ENCODE peak calls at places on chromosome 21, in ten cellular contexts. I, N, S, T, R, D, W, B, Q and K are unnamed samples.

GRCh38 chr21:40672602-40673001 is 174.4 kb downstream of the DSCAM start:
- DNase-seq in I (no peak), N (no peak), S (no peak), T (no peak), R (no peak), D (no peak), W (no peak), B (no peak), Q (no peak), K (no peak)

GRCh38 chr21:25953196-25953595 is 217.4 kb downstream of the APP start:
- DNase-seq in I (no peak), N (no peak), S (no peak), T (no peak), R (no peak), D (no peak), W (no peak), B (no peak), Q (no peak), K (no peak)

GRCh38 chr21:39313042-39313456 is 383 bp downstream of the BRWD1 start:
- DNase-seq in I (peak; percentile 42), N (no peak), S (peak; percentile 37), T (no peak), R (no peak), D (no peak), W (no peak), B (peak; percentile 16), Q (peak; percentile 27), K (no peak)

GRCh38 chr21:38910390-38911008 is 104.8 kb downstream of the ETS2 start:
- DNase-seq in I (no peak), N (no peak), S (peak; percentile 44), T (no peak), R (no peak), D (no peak), W (peak; percentile 69), B (no peak), Q (no peak), K (no peak)

GRCh38 chr21:44428281-44428942 is 26.9 kb upstream of the LRRC3 start:
- DNase-seq in I (no peak), N (no peak), S (peak; percentile 73), T (peak; percentile 55), R (no peak), D (peak; percentile 67), W (peak; percentile 40), B (peak; percentile 17), Q (peak; percentile 44), K (no peak)

GRCh38 chr21:34883501-34884271 is 165.4 kb downstream of the RUNX1 start:
- DNase-seq in I (no peak), N (peak; percentile 44), S (no peak), T (no peak), R (no peak), D (no peak), W (no peak), B (no peak), Q (no peak), K (no peak)

GRCh38 chr21:42027804-42028753 is 17.9 kb upstream of the ZBTB21 start:
- DNase-seq in I (no peak), N (no peak), S (no peak), T (no peak), R (no peak), D (no peak), W (no peak), B (no peak), Q (no peak), K (peak; percentile 31)

GRCh38 chr21:39103689-39104088 is 79.6 kb downstream of the PSMG1 start:
- DNase-seq in I (no peak), N (peak; percentile 72), S (no peak), T (no peak), R (no peak), D (no peak), W (no peak), B (no peak), Q (peak; percentile 15), K (no peak)

GRCh38 chr21:15978158-15978805 is 248.5 kb downstream of the USP25 start:
- DNase-seq in I (no peak), N (no peak), S (no peak), T (no peak), R (no peak), D (no peak), W (no peak), B (no peak), Q (no peak), K (no peak)

GRCh38 chr21:41792711-41793110 is 25.9 kb upstream of the RIPK4 start:
- DNase-seq in I (no peak), N (no peak), S (no peak), T (no peak), R (no peak), D (no peak), W (no peak), B (no peak), Q (no peak), K (no peak)

GRCh38 chr21:42558368-42558767 is 44.7 kb downstream of the SLC37A1 start:
- DNase-seq in I (no peak), N (no peak), S (no peak), T (no peak), R (no peak), D (no peak), W (no peak), B (no peak), Q (no peak), K (no peak)

GRCh38 chr21:20004353-20004752 is 993.9 kb upstream of the NCAM2 start:
- DNase-seq in I (no peak), N (no peak), S (no peak), T (no peak), R (no peak), D (no peak), W (no peak), B (no peak), Q (no peak), K (no peak)

GRCh38 chr21:44983421-44984206 is 43.8 kb downstream of the SLX9 start:
- DNase-seq in I (peak; percentile 29), N (no peak), S (no peak), T (no peak), R (no peak), D (no peak), W (no peak), B (no peak), Q (no peak), K (peak; percentile 15)

GRCh38 chr21:38813554-38813953 is 7.8 kb downstream of the ETS2 start:
- DNase-seq in I (no peak), N (no peak), S (no peak), T (no peak), R (no peak), D (no peak), W (no peak), B (no peak), Q (no peak), K (no peak)

GRCh38 chr21:33011462-33011861 is 14.3 kb upstream of the OLIG2 start:
- DNase-seq in I (no peak), N (peak; percentile 31), S (no peak), T (no peak), R (no peak), D (no peak), W (peak; percentile 35), B (no peak), Q (peak; percentile 71), K (no peak)

GRCh38 chr21:42578034-42578433 is 64.4 kb downstream of the SLC37A1 start:
- DNase-seq in I (no peak), N (no peak), S (no peak), T (no peak), R (no peak), D (no peak), W (no peak), B (no peak), Q (peak; percentile 19), K (peak; percentile 13)

GRCh38 chr21:42931560-42932235 is 6.3 kb upstream of the ERVH48-1 start:
- DNase-seq in I (no peak), N (no peak), S (no peak), T (no peak), R (no peak), D (no peak), W (no peak), B (no peak), Q (no peak), K (no peak)

GRCh38 chr21:38688068-38688467 is 117.7 kb upstream of the ETS2 start:
- DNase-seq in I (no peak), N (no peak), S (no peak), T (no peak), R (no peak), D (no peak), W (no peak), B (no peak), Q (no peak), K (no peak)

GRCh38 chr21:31559368-31560119 is 99.9 kb upstream of the SOD1 start:
- DNase-seq in I (peak; percentile 94), N (peak; percentile 92), S (peak; percentile 98), T (peak; percentile 76), R (peak; percentile 28), D (peak; percentile 95), W (peak; percentile 95), B (peak; percentile 87), Q (peak; percentile 80), K (peak; percentile 94)

GRCh38 chr21:27246741-27247140 is 279.9 kb upstream of the ADAMTS5 start:
- DNase-seq in I (no peak), N (peak; percentile 35), S (no peak), T (no peak), R (no peak), D (no peak), W (no peak), B (no peak), Q (no peak), K (no peak)

GRCh38 chr21:28402616-28402989 is 590.1 kb downstream of the LTN1 start:
- DNase-seq in I (no peak), N (peak; percentile 24), S (no peak), T (no peak), R (no peak), D (no peak), W (no peak), B (no peak), Q (no peak), K (no peak)

GRCh38 chr21:16879479-16879878 is 633.4 kb upstream of the CXADR start:
- DNase-seq in I (no peak), N (no peak), S (no peak), T (no peak), R (no peak), D (no peak), W (no peak), B (no peak), Q (no peak), K (no peak)

GRCh38 chr21:26736449-26736848 is 108.8 kb downstream of the ADAMTS1 start:
- DNase-seq in I (no peak), N (no peak), S (no peak), T (no peak), R (no peak), D (no peak), W (no peak), B (no peak), Q (no peak), K (no peak)

GRCh38 chr21:43810505-43811261 is 21.3 kb downstream of the RRP1 start:
- DNase-seq in I (peak; percentile 86), N (peak; percentile 55), S (peak; percentile 99), T (peak; percentile 96), R (no peak), D (peak; percentile 84), W (peak; percentile 93), B (peak; percentile 85), Q (peak; percentile 90), K (peak; percentile 82)